ENCODE peak calls at places on chromosomes 2 and 18, in four cellular contexts. O is A549, B is ovary, E is IMR-90. X is an unnamed sample.

GRCh38 chr2:112156152-112156986 is 18.2 kb downstream of the FBLN7 start:
- DNase-seq in O (no peak), B (no peak), E (peak), X (peak)

GRCh38 chr2:164794432-164795231 is 47.0 kb downstream of the COBLL1 start:
- DNase-seq in E (no peak), B (no peak), O (no peak), X (no peak)

GRCh38 chr18:79875931-79876461 is 75.5 kb downstream of the SLC66A2 start:
- DNase-seq in O (no peak), B (no peak), E (no peak), X (no peak)

GRCh38 chr2:192749606-192750200 is 555.0 kb upstream of the TMEFF2 start:
- DNase-seq in O (peak), B (no peak), E (no peak), X (peak)

GRCh38 chr18:48490641-48491040 is 48.2 kb upstream of the CTIF start:
- DNase-seq in E (no peak), O (no peak), B (no peak), X (no peak)

GRCh38 chr2:237122214-237122666 is 36.6 kb downstream of the COPS8 start:
- DNase-seq in O (peak), B (peak), E (peak), X (peak)

GRCh38 chr2:203648273-203648672 is 58.2 kb upstream of the CD28 start:
- DNase-seq in E (peak), B (no peak), O (peak), X (no peak)

GRCh38 chr18:31506024-31506742 is 8.2 kb downstream of the DSG2 start:
- DNase-seq in E (peak), B (no peak), O (peak), X (no peak)

GRCh38 chr2:144288428-144288827 is 231.5 kb downstream of the ZEB2 start:
- DNase-seq in O (peak), B (no peak), E (peak), X (no peak)

GRCh38 chr18:74652392-74652988 is 54.8 kb downstream of the ZNF407 start:
- DNase-seq in B (no peak), O (peak), E (peak), X (peak)

GRCh38 chr18:59927246-59927825 is 27.5 kb downstream of the PMAIP1 start:
- DNase-seq in E (peak), B (no peak), O (no peak), X (no peak)

GRCh38 chr18:73150199-73150598 is 282.4 kb upstream of the NETO1 start:
- DNase-seq in B (no peak), E (no peak), O (no peak), X (no peak)

GRCh38 chr18:8478968-8479370 is 130.3 kb upstream of the RAB12 start:
- DNase-seq in O (no peak), E (no peak), B (no peak), X (no peak)

GRCh38 chr18:48002933-48003365 is 72.5 kb upstream of the SMAD2 start:
- DNase-seq in B (no peak), O (peak), E (peak), X (peak)

GRCh38 chr2:113225505-113226259 is 51.9 kb downstream of the PSD4 start:
- DNase-seq in O (peak), B (no peak), E (peak), X (no peak)

GRCh38 chr18:76426738-76427305 is 68.2 kb downstream of the ZNF516 start:
- DNase-seq in B (peak), E (no peak), O (peak), X (peak)

GRCh38 chr2:68548396-68548795 is 81.0 kb downstream of the APLF start:
- DNase-seq in O (no peak), B (no peak), E (peak), X (no peak)

GRCh38 chr2:36478332-36478738 is 119.6 kb downstream of the FEZ2 start:
- DNase-seq in O (peak), E (peak), B (peak), X (peak)

GRCh38 chr2:83565231-83566025 is 893.7 kb downstream of the SUCLG1 start:
- DNase-seq in O (no peak), B (no peak), E (no peak), X (no peak)

GRCh38 chr18:55840601-55841170 is 252.7 kb upstream of the TCF4 start:
- DNase-seq in O (no peak), B (no peak), E (no peak), X (no peak)

GRCh38 chr18:12598181-12598921 is 59.6 kb downstream of the SPIRE1 start:
- DNase-seq in B (no peak), E (peak), O (no peak), X (peak)

GRCh38 chr2:132009874-132010521 is 151.8 kb downstream of the ANKRD30BL start:
- DNase-seq in B (no peak), O (no peak), E (no peak), X (no peak)

GRCh38 chr2:179020156-179020750 is 29.7 kb downstream of the CCDC141 start:
- DNase-seq in O (peak), E (no peak), B (no peak), X (peak)

GRCh38 chr2:101831351-101831865 is 133.9 kb downstream of the MAP4K4 start:
- DNase-seq in E (peak), O (peak), B (peak), X (peak)

GRCh38 chr2:221546505-221547225 is 25.4 kb downstream of the EPHA4 start:
- DNase-seq in B (no peak), O (no peak), E (no peak), X (no peak)

GRCh38 chr2:143807677-143808076 is 678.5 kb downstream of the ARHGAP15 start:
- DNase-seq in E (no peak), O (no peak), B (no peak), X (peak)

GRCh38 chr2:72148975-72149555 is 1.4 kb upstream of the CYP26B1 start:
- DNase-seq in E (peak), O (peak), B (peak), X (peak)

GRCh38 chr2:177265834-177266817 is 1.6 kb upstream of the NFE2L2 start:
- DNase-seq in E (peak), B (no peak), O (peak), X (peak)

GRCh38 chr18:74163019-74163656 is 14.8 kb downstream of the TIMM21 start:
- DNase-seq in E (no peak), B (no peak), O (no peak), X (no peak)

GRCh38 chr18:24381126-24381525 is 16.5 kb downstream of the OSBPL1A start:
- DNase-seq in B (no peak), E (no peak), O (no peak), X (no peak)

GRCh38 chr2:3650140-3650944 is 7.7 kb upstream of the ALLC start:
- DNase-seq in B (no peak), O (no peak), E (no peak), X (no peak)

GRCh38 chr18:57523171-57523956 is 63.1 kb downstream of the FECH start:
- DNase-seq in B (no peak), O (no peak), E (no peak), X (peak)

GRCh38 chr2:202178342-202178958 is 59.9 kb downstream of the SUMO1 start:
- DNase-seq in E (peak), O (peak), B (peak), X (peak)

GRCh38 chr2:222842517-222843174 is 18.2 kb upstream of the ACSL3 start:
- DNase-seq in B (no peak), E (peak), O (peak), X (peak)

GRCh38 chr2:74685408-74685807 is 31.4 kb downstream of the SEMA4F start:
- DNase-seq in O (no peak), B (no peak), E (no peak), X (no peak)

GRCh38 chr2:48998449-48998848 is 155.9 kb downstream of the FSHR start:
- DNase-seq in O (no peak), E (no peak), B (no peak), X (no peak)

GRCh38 chr2:74756356-74756890 is 77.5 kb upstream of the HK2 start:
- DNase-seq in B (no peak), E (peak), O (peak), X (peak)

GRCh38 chr2:152718909-152719645 is 657 bp downstream of the ARL6IP6 start:
- DNase-seq in E (no peak), B (no peak), O (peak), X (peak)

GRCh38 chr2:96205888-96206287 is 2.7 kb downstream of the STARD7 start:
- DNase-seq in B (no peak), E (peak), O (no peak), X (no peak)

GRCh38 chr2:224328798-224329197 is 73.1 kb downstream of the FAM124B start:
- DNase-seq in E (no peak), B (no peak), O (no peak), X (no peak)

DNA sequence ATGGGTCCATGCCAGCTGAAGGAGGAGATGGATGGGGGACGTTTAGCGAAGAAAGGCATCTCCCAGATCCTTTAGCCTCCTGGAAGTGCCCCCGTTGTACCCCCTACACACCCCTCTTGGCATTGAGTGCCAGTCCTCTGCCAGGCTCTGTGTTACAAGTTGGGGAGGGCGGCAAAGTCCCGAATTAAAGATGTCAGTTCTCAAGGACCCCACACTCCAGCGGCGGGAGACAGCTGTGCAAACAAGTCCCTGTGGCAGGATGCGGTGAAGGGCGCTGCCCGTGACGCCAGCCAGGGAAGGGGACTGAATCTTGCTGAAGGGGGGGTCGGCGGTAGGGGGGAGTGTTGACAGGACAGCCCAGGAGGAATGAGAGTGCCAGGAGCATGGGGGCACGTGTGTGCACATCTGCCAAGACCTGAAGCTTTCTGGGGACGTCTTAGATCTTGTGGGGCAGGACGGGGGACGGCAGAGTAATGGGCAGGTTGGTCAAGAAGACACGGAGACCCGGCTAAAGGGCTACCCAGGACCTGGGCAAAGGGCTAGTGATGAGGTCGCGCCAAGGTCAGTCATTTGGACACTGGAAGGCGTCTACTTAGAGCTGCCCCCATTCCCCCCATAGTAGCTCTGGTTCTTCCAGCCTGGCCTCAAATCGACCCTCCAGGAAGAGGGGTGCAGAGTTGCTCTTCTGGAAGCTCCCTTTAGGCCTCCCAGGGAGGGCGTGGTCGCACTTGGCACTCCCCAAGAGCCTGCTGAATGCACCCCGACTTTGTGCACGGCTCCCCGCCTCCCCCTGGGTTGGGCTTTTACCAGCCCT is 2.8 kb upstream of the CTDSP1 start:
- DNase-seq in B (peak), E (peak), O (peak), X (peak)
- TF ChIP-seq POLR2A in B (no peak), E (no peak), O (peak), X (no peak)

GRCh38 chr2:204846471-204846870 is 301.2 kb downstream of the PARD3B start:
- DNase-seq in B (no peak), E (no peak), O (no peak), X (no peak)

GRCh38 chr2:204840504-204840903 is 295.2 kb downstream of the PARD3B start:
- DNase-seq in B (no peak), O (no peak), E (no peak), X (no peak)

DNA sequence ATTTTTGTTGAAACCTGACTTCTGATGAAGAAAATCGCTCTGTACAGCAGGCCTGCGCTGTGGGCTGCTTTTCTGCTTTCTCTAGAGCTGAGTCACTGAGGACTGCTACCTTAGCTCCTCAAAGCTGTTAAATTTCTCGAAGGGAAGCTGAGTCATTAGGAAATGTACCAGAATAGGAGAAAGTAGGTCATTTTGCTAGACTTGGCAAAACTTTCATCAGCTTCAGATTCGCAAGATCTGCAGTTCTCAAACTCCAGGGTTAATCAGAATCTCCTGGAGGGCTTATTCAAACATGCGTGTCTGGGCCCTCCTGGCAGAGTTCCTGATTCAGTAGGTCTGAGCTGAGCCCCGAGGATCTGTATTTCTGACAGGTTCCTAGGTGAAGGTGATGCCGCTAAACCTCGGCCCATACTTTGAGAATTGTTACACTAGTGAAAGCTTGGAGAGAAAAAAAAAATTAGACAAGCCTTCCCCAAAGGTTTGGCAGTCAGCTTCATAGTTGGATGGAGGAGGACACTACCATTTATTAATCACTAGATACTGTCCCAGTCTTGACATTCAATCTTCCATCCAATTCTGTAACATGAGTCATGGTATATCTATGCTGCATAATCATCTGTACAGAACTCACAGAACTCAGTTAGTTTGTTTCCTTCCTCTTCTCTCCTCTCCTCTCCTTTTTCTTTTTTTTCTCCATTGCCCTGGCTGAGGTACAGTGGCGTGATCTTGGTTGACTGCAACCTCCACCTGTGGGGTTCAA is 297.6 kb downstream of the PARD3B start:
- DNase-seq in B (peak), O (peak), E (peak), X (no peak)
- H3K4me3 ChIP-seq in B (no peak), O (no peak), E (no peak), X (no peak)

DNA sequence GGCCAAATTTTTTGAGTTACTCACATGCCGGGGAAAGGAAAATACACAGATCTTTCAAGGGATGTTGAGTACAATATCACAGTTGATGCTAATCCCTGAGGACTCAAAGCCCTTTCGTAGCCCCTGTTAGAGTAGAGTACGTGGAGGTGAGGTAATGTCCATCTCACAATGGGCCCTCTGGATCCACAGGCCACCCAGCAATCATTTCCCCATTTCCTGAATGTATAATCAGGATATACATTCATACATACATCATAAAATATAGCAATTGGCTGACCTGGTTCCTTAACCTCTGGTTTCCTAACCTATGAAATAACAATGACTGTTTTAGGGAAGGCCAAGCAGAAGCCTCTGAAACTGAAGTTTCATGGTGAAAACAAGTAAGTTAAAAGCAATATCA is 10.2 kb upstream of the SP100 start:
- DNase-seq in B (no peak), E (no peak), O (no peak), X (no peak)
- TF ChIP-seq CTCF in B (no peak), E (no peak), O (no peak), X (no peak)

GRCh38 chr2:21263622-21264021 is 139.9 kb downstream of the TDRD15 start:
- DNase-seq in O (no peak), B (no peak), E (no peak), X (no peak)
- TF ChIP-seq POLR2A in O (no peak), B (no peak), E (no peak), X (no peak)

DNA sequence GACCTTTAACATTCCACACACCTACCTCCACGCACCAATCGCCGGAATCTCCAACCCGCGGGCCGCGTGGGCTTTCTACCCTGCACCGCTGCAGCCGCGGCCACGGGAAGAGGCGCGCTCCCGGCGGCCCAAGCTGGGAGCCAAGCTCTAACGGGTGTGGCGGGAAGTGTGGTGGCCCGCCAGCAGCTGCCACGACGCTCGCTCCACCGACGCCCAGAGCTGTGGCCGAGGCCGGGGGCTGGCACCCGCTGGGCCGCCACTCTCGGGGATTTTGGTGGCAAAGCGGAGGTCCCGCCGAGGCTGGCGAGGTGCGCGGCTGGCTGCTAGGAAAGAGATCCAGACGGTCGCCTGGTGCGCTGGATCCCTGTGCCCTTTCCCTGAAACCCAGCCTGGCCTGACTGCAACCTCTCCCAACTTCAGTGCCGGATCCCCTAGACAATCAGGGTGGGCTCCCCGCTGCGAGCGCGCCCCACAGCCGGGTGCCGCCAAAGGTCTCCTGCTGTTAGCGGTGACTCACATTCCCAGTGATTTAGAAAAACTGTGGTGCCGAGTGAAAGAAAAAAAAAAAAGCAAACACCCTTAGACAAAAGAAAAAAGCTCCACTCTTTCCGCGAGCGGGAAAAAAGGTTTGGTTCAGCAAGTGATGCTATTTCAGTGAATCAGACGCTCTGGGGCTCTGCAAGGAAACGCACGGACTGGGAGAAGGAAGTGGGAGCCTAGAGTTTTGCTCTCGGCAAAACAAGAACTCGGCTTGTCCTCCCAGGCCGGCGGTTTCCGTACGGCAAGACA is 2.9 kb upstream of the BCL2L11 start:
- DNase-seq in E (peak), O (peak), B (peak), X (peak)
- H3K4me3 ChIP-seq in E (peak), O (peak), B (peak), X (peak)

DNA sequence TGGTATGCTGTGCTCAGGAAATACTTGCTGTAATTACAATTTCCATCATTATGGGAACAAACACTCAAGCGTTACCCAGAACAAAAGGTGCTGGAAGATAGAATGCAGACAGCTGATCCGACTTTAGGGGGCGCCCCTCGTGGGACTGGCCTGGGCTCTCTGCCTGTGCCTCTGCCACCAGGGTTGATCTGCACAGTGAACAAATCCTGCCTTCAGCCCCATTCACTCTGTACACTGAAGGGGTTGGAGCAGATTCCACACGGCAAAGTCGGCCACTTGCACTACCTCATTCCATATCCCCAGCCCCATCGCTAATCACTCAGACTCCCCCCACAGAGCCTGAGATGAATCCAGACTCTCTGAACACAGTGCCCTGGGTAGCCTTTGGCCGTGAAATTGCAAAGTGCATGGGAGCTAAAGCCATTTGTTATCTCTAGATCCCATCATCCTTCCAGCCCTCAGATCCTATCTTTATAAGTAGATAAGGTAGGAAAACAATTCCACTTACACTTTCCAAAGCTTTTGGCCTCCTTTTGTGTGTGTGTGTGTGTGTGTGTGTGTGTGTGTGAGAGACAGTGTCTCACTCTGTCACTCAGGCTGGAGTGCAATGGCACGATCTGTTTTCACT is 69.3 kb downstream of the INPP5D start:
- DNase-seq in E (no peak), O (no peak), B (no peak), X (peak)
- TF ChIP-seq CTCF in E (no peak), O (no peak), B (no peak), X (peak)

DNA sequence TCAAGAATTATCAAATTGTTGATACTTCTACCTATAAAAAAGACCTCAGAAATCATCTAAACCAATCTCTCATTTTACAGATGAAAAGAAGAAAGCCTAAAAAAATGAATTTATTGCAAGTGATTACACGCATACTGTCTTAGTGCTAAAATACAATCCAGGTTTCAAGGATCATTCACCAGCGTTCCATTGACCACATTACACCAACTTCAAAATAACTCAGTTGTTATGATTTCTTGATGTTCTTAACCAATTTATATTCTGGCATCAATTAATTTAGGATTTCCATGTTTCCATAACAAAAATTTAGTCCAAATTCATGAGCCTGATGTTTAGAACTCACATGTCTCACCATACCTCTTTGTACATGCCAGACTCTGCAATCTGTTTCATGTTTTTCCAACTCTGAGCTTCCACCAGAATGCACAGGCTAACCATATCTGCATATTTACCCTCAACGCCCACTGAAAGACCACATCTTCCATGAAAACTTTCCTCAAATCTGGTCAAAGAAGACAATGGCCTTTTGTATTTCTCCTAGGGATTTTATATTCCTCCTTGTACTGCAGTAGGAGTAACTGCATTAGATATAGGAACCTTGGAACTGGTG is 2.1 kb upstream of the INSIG2 start:
- DNase-seq in E (no peak), B (no peak), O (no peak), X (no peak)
- TF ChIP-seq POLR2A in E (no peak), B (no peak), O (no peak), X (no peak)